ENCODE peak calls at places on chromosomes 12 and 14, in four cellular contexts. A is adipocyte, C is OCI-LY7, E is fibroblast of pulmonary artery. V is an unnamed sample.
A peak's percentile ranks its signal among the peaks of the same experiment; 100 is the strongest.

GRCh38 chr12:71938728-71939385 is at the start of gene TPH2:
- DNase-seq in E (peak; percentile 72), A (peak; percentile 69), C (peak; percentile 77), V (peak; percentile 79)

GRCh38 chr14:76710093-76711010 is 50.9 kb upstream of the VASH1 start:
- DNase-seq in C (peak; percentile 66), E (peak; percentile 73), A (peak; percentile 85), V (peak; percentile 44)

GRCh38 chr12:56645201-56645716 is 525 bp downstream of the ATP5F1B start:
- DNase-seq in C (peak; percentile 40), E (no peak), A (peak; percentile 61), V (no peak)

GRCh38 chr14:50410921-50411320 is 14.2 kb upstream of the CDKL1 start:
- DNase-seq in A (peak; percentile 76), C (no peak), E (peak; percentile 71), V (no peak)

GRCh38 chr12:2300168-2300567 is 247.4 kb downstream of the CACNA1C start:
- DNase-seq in C (no peak), A (no peak), E (no peak), V (no peak)

GRCh38 chr12:71947645-71948105 is 9.0 kb downstream of the TPH2 start:
- DNase-seq in E (peak; percentile 18), A (peak; percentile 50), C (no peak), V (no peak)

GRCh38 chr14:22391908-22392307 is 197.1 kb downstream of the DAD1 start:
- DNase-seq in C (peak; percentile 92), A (peak; percentile 70), E (peak; percentile 86), V (peak; percentile 69)

GRCh38 chr14:61257469-61258057 is 23.6 kb downstream of the TMEM30B start:
- DNase-seq in C (no peak), E (no peak), A (no peak), V (no peak)

GRCh38 chr12:29970501-29970900 is 186.8 kb upstream of the TMTC1 start:
- DNase-seq in C (no peak), A (no peak), E (peak; percentile 5), V (no peak)

GRCh38 chr14:24311837-24312615 is 724 bp downstream of the LTB4R start:
- DNase-seq in A (peak; percentile 56), C (no peak), E (peak; percentile 47), V (no peak)

GRCh38 chr12:64650762-64651161 is 40.5 kb downstream of the RASSF3 start:
- DNase-seq in A (no peak), E (no peak), C (no peak), V (no peak)

GRCh38 chr12:47944685-47945340 is 18.6 kb upstream of the TMEM106C start:
- DNase-seq in A (no peak), C (no peak), E (no peak), V (no peak)

GRCh38 chr14:70052990-70053389 is 135.8 kb downstream of the SLC8A3 start:
- DNase-seq in A (peak; percentile 53), C (peak; percentile 8), E (peak; percentile 52), V (no peak)

GRCh38 chr12:94616217-94616729 is 34.1 kb downstream of the TMCC3 start:
- DNase-seq in A (no peak), C (no peak), E (peak; percentile 13), V (no peak)

GRCh38 chr12:128737292-128737966 is 86.3 kb downstream of the SLC15A4 start:
- DNase-seq in A (no peak), C (no peak), E (no peak), V (no peak)

GRCh38 chr14:95503365-95504134 is 12.9 kb downstream of the SYNE3 start:
- DNase-seq in E (no peak), A (no peak), C (no peak), V (no peak)

GRCh38 chr12:128810182-128811127 is 13.3 kb downstream of the SLC15A4 start:
- DNase-seq in E (no peak), A (no peak), C (peak; percentile 33), V (no peak)

GRCh38 chr12:98669751-98670150 is 24.7 kb downstream of the APAF1 start:
- DNase-seq in C (no peak), A (no peak), E (no peak), V (no peak)

GRCh38 chr14:55353686-55354467 is 57.8 kb downstream of the ATG14 start:
- DNase-seq in E (no peak), C (no peak), A (no peak), V (no peak)

GRCh38 chr14:77004711-77005460 is 23.6 kb downstream of the IRF2BPL start:
- DNase-seq in A (no peak), E (no peak), C (no peak), V (no peak)

GRCh38 chr12:89179245-89179644 is 173.1 kb downstream of the DUSP6 start:
- DNase-seq in A (no peak), E (no peak), C (no peak), V (no peak)

GRCh38 chr14:103348154-103348553 is 14.1 kb downstream of the EIF5 start:
- DNase-seq in C (no peak), E (no peak), A (peak; percentile 31), V (no peak)

GRCh38 chr12:76470028-76470939 is 89.3 kb downstream of the OSBPL8 start:
- DNase-seq in A (peak; percentile 74), C (no peak), E (peak; percentile 85), V (no peak)

GRCh38 chr12:42130670-42131402 is 13.8 kb downstream of the GXYLT1 start:
- DNase-seq in E (peak; percentile 72), A (peak; percentile 76), C (no peak), V (no peak)

GRCh38 chr14:104678346-104678745 is 11.1 kb upstream of the INF2 start:
- DNase-seq in A (peak; percentile 58), C (no peak), E (no peak), V (no peak)

GRCh38 chr14:100524933-100525243 is 62.3 kb downstream of the BEGAIN start:
- DNase-seq in A (no peak), C (peak; percentile 9), E (no peak), V (peak; percentile 12)

GRCh38 chr12:107349008-107349747 is 255.8 kb upstream of the CRY1 start:
- DNase-seq in A (peak; percentile 44), E (peak; percentile 82), C (no peak), V (no peak)

GRCh38 chr14:66105819-66106218 is 380.4 kb upstream of the CCDC196 start:
- DNase-seq in C (no peak), A (peak; percentile 48), E (peak; percentile 76), V (no peak)

GRCh38 chr12:52029686-52030085 is 21.6 kb upstream of the NR4A1 start:
- DNase-seq in C (no peak), A (peak; percentile 53), E (peak; percentile 55), V (peak; percentile 88)

GRCh38 chr12:45214071-45214470 is 1.8 kb upstream of the ANO6 start:
- DNase-seq in A (no peak), C (no peak), E (no peak), V (no peak)

GRCh38 chr14:21860172-21860571 is 186.6 kb upstream of the OR4E1 start:
- DNase-seq in C (peak; percentile 40), A (peak; percentile 1), E (peak; percentile 27), V (no peak)

GRCh38 chr12:107903377-107904061 is 129.0 kb downstream of the ASCL4 start:
- DNase-seq in E (no peak), A (peak; percentile 28), C (peak; percentile 82), V (peak; percentile 86)

GRCh38 chr14:67285876-67286452 is 44.7 kb downstream of the PALS1 start:
- DNase-seq in C (peak; percentile 54), A (peak; percentile 87), E (peak; percentile 76), V (no peak)

GRCh38 chr14:38210168-38210567 is 2.5 kb downstream of the SSTR1 start:
- DNase-seq in E (peak; percentile 61), A (no peak), C (no peak), V (no peak)

GRCh38 chr12:5889381-5890047 is 55.5 kb downstream of the ANO2 start:
- DNase-seq in A (no peak), E (no peak), C (peak; percentile 39), V (peak; percentile 56)

GRCh38 chr12:12398026-12398859 is 41.4 kb downstream of the BORCS5 start:
- DNase-seq in E (peak; percentile 98), C (no peak), A (peak; percentile 96), V (no peak)

GRCh38 chr12:128083132-128083729 is 183.7 kb upstream of the TMEM132C start:
- DNase-seq in E (no peak), C (no peak), A (no peak), V (no peak)

GRCh38 chr12:18153826-18154225 is 63.8 kb upstream of the RERGL start:
- DNase-seq in A (no peak), C (no peak), E (no peak), V (no peak)

GRCh38 chr14:63642229-63642611 is 549 bp upstream of the WDR89 start:
- DNase-seq in C (peak; percentile 95), E (peak; percentile 98), A (peak; percentile 98), V (peak; percentile 81)